ENCODE peak calls at places on chromosomes 7 and 10, in ten cellular contexts. K, P, O, Q, J, H, I, A, N and F are unnamed samples.

GRCh38 chr7:158023563-158024350 is 563.9 kb downstream of the PTPRN2 start:
- DNase-seq in K (no peak), P (no peak), O (no peak), Q (no peak), J (no peak), H (no peak), I (no peak), A (no peak), N (no peak), F (no peak)

GRCh38 chr10:21184216-21184615 is 287.1 kb upstream of the NEBL start:
- DNase-seq in K (no peak), P (no peak), O (no peak), Q (peak), J (no peak), H (peak), I (no peak), A (no peak), N (no peak), F (no peak)

GRCh38 chr10:86899670-86900276 is 57.6 kb downstream of the MMRN2 start:
- DNase-seq in K (no peak), P (peak), O (no peak), Q (peak), J (no peak), H (peak), I (peak), A (peak), N (peak), F (no peak)

GRCh38 chr10:117460846-117461765 is 81.4 kb upstream of the EMX2 start:
- DNase-seq in K (no peak), P (no peak), O (no peak), Q (no peak), J (no peak), H (peak), I (no peak), A (peak), N (no peak), F (no peak)

GRCh38 chr10:3010819-3011422 is 56.4 kb upstream of the PFKP start:
- DNase-seq in K (no peak), P (peak), O (no peak), Q (no peak), J (no peak), H (peak), I (no peak), A (no peak), N (peak), F (no peak)

GRCh38 chr10:46543379-46544014 is 13.0 kb downstream of the GPRIN2 start:
- DNase-seq in K (peak), P (peak), O (no peak), Q (no peak), J (peak), H (no peak), I (no peak), A (no peak), N (no peak), F (no peak)

GRCh38 chr10:48494611-48495010 is 110.3 kb downstream of the ARHGAP22 start:
- DNase-seq in K (no peak), P (no peak), O (no peak), Q (no peak), J (peak), H (no peak), I (no peak), A (no peak), N (no peak), F (no peak)

GRCh38 chr10:120734476-120735078 is 116.6 kb upstream of the WDR11 start:
- DNase-seq in K (no peak), P (no peak), O (no peak), Q (no peak), J (no peak), H (no peak), I (no peak), A (no peak), N (no peak), F (no peak)

GRCh38 chr10:77603529-77603927 is 34.1 kb downstream of the KCNMA1 start:
- DNase-seq in K (peak), P (no peak), O (no peak), Q (no peak), J (peak), H (no peak), I (no peak), A (no peak), N (peak), F (peak)

GRCh38 chr10:113739031-113739430 is 12.5 kb upstream of the PLEKHS1 start:
- DNase-seq in K (no peak), P (no peak), O (no peak), Q (peak), J (no peak), H (no peak), I (no peak), A (no peak), N (no peak), F (no peak)

GRCh38 chr7:80666376-80666775 is 27.9 kb downstream of the CD36 start:
- DNase-seq in K (no peak), P (no peak), O (no peak), Q (no peak), J (no peak), H (no peak), I (no peak), A (no peak), N (no peak), F (no peak)

GRCh38 chr10:77925795-77926565 is 575 bp downstream of the DLG5 start:
- DNase-seq in K (peak), P (peak), O (peak), Q (no peak), J (no peak), H (peak), I (no peak), A (peak), N (peak), F (no peak)

GRCh38 chr10:110344622-110345021 is 39.9 kb upstream of the SMNDC1 start:
- DNase-seq in K (no peak), P (no peak), O (no peak), Q (no peak), J (no peak), H (no peak), I (no peak), A (no peak), N (no peak), F (peak)

GRCh38 chr7:87627634-87627994 is 584 bp upstream of the RUNDC3B start:
- DNase-seq in K (peak), P (peak), O (peak), Q (no peak), J (no peak), H (no peak), I (peak), A (no peak), N (peak), F (no peak)

GRCh38 chr7:40726559-40726958 is 591.8 kb downstream of the SUGCT start:
- DNase-seq in K (no peak), P (no peak), O (no peak), Q (no peak), J (no peak), H (no peak), I (no peak), A (no peak), N (no peak), F (no peak)

GRCh38 chr10:21261705-21262285 is 263.7 kb downstream of the SKIDA1 start:
- DNase-seq in K (no peak), P (no peak), O (no peak), Q (no peak), J (no peak), H (no peak), I (no peak), A (no peak), N (no peak), F (no peak)

GRCh38 chr10:129693382-129693781 is 226.3 kb downstream of the MGMT start:
- DNase-seq in K (no peak), P (no peak), O (no peak), Q (no peak), J (no peak), H (no peak), I (no peak), A (no peak), N (no peak), F (no peak)

GRCh38 chr10:2968401-2968800 is 98.9 kb upstream of the PFKP start:
- DNase-seq in K (no peak), P (no peak), O (no peak), Q (no peak), J (no peak), H (peak), I (no peak), A (no peak), N (no peak), F (no peak)

GRCh38 chr10:50992972-50993766 is 81.1 kb upstream of the PRKG1 start:
- DNase-seq in K (peak), P (peak), O (no peak), Q (no peak), J (no peak), H (peak), I (no peak), A (no peak), N (peak), F (no peak)

GRCh38 chr10:93376372-93377296 is 105.5 kb downstream of the MYOF start:
- DNase-seq in K (peak), P (peak), O (no peak), Q (peak), J (peak), H (peak), I (peak), A (peak), N (peak), F (peak)

GRCh38 chr10:73589538-73590126 is 1.5 kb downstream of the USP54 start:
- DNase-seq in K (no peak), P (no peak), O (no peak), Q (peak), J (no peak), H (no peak), I (no peak), A (peak), N (peak), F (no peak)

GRCh38 chr7:137625197-137625596 is 221.6 kb downstream of the DGKI start:
- DNase-seq in K (no peak), P (no peak), O (no peak), Q (no peak), J (no peak), H (peak), I (no peak), A (peak), N (no peak), F (no peak)

GRCh38 chr7:47254081-47255006 is 327.6 kb downstream of the TNS3 start:
- DNase-seq in K (peak), P (peak), O (no peak), Q (peak), J (peak), H (peak), I (no peak), A (peak), N (peak), F (peak)

GRCh38 chr7:15686209-15686956 is at the start of gene MEOX2:
- DNase-seq in K (peak), P (peak), O (no peak), Q (no peak), J (no peak), H (peak), I (no peak), A (no peak), N (peak), F (no peak)

GRCh38 chr10:21497177-21497807 is 28.2 kb downstream of the SKIDA1 start:
- DNase-seq in K (peak), P (peak), O (no peak), Q (peak), J (peak), H (peak), I (no peak), A (peak), N (peak), F (peak)

GRCh38 chr10:34666008-34666700 is 148.9 kb downstream of the PARD3 start:
- DNase-seq in K (no peak), P (peak), O (no peak), Q (peak), J (no peak), H (peak), I (no peak), A (peak), N (peak), F (peak)